ENCODE peak calls at places on chromosomes 12 and 14, in seven cellular contexts. X is EH; R is activated CD4-positive, alpha-beta T cell treated with anti-CD3 and anti-CD28 coated beads, Interleukin-2, amount 50 U/mL, for 1 hour; L is activated T-helper 1 cell treated with Interleukin-2 at 50 U/mL for 16 hours; Q is ELF-1; K is OCI-M1; O is amygdala. U is an unnamed sample.

GRCh38 chr14:94099006-94099405 is 11.5 kb upstream of the IFI27 start:
- DNase-seq in X (no peak), R (no peak), L (no peak), Q (no peak), K (no peak), O (no peak), U (no peak)

GRCh38 chr12:6788972-6789905 is at the start of gene CD4:
- DNase-seq in X (peak), R (peak), L (peak), Q (peak), K (peak), O (peak), U (no peak)

GRCh38 chr12:52984136-52984535 is 22.1 kb upstream of the EIF4B start:
- DNase-seq in X (peak), R (no peak), L (no peak), Q (no peak), K (peak), O (no peak), U (no peak)

GRCh38 chr12:12214635-12215131 is 52.2 kb downstream of the LRP6 start:
- DNase-seq in X (peak), R (no peak), L (no peak), Q (no peak), K (peak), O (no peak), U (no peak)

GRCh38 chr12:49092086-49092815 is 2.4 kb downstream of the DHH start:
- DNase-seq in X (peak), R (peak), L (peak), Q (peak), K (peak), O (peak), U (no peak)

GRCh38 chr12:98820005-98820404 is 174.9 kb downstream of the APAF1 start:
- DNase-seq in X (peak), R (no peak), L (no peak), Q (peak), K (no peak), O (no peak), U (no peak)

GRCh38 chr12:122411537-122411936 is 10.9 kb downstream of the CLIP1 start:
- DNase-seq in X (no peak), R (no peak), L (no peak), Q (no peak), K (no peak), O (no peak), U (no peak)

GRCh38 chr12:15001733-15002471 is 29.1 kb downstream of the PDE6H start:
- DNase-seq in X (peak), R (no peak), L (no peak), Q (peak), K (no peak), O (peak), U (no peak)

GRCh38 chr12:71085575-71085974 is 72.2 kb downstream of the TSPAN8 start:
- DNase-seq in X (no peak), R (no peak), L (no peak), Q (no peak), K (peak), O (no peak), U (no peak)

GRCh38 chr12:47082963-47083621 is 3.3 kb upstream of the AMIGO2 start:
- DNase-seq in X (peak), R (no peak), L (no peak), Q (no peak), K (peak), O (no peak), U (no peak)

GRCh38 chr12:67275380-67275913 is 6.3 kb downstream of the CAND1 start:
- DNase-seq in X (peak), R (no peak), L (no peak), Q (no peak), K (no peak), O (no peak), U (no peak)

GRCh38 chr12:108610856-108611605 is 13.1 kb upstream of the TMEM119 start:
- DNase-seq in X (no peak), R (no peak), L (no peak), Q (no peak), K (no peak), O (no peak), U (no peak)

GRCh38 chr12:123860369-123860768 is 98.3 kb downstream of the DNAH10 start:
- DNase-seq in X (no peak), R (no peak), L (no peak), Q (no peak), K (peak), O (no peak), U (no peak)

GRCh38 chr12:116539361-116539771 is 19.8 kb upstream of the MAP1LC3B2 start:
- DNase-seq in X (peak), R (no peak), L (no peak), Q (peak), K (no peak), O (no peak), U (no peak)

GRCh38 chr12:120649442-120650248 is 9.2 kb downstream of the CABP1 start:
- DNase-seq in X (peak), R (no peak), L (no peak), Q (peak), K (no peak), O (peak), U (no peak)

GRCh38 chr14:53872551-53873188 is 84.0 kb downstream of the BMP4 start:
- DNase-seq in X (no peak), R (no peak), L (no peak), Q (no peak), K (no peak), O (no peak), U (no peak)

GRCh38 chr14:73965206-73965605 is 15.1 kb downstream of the COQ6 start:
- DNase-seq in X (no peak), R (no peak), L (no peak), Q (no peak), K (no peak), O (no peak), U (no peak)

GRCh38 chr12:95131589-95132335 is 58.3 kb upstream of the NR2C1 start:
- DNase-seq in X (peak), R (no peak), L (no peak), Q (no peak), K (no peak), O (no peak), U (no peak)

GRCh38 chr14:104751539-104752337 is 1.2 kb upstream of the SIVA1 start:
- DNase-seq in X (no peak), R (no peak), L (no peak), Q (no peak), K (peak), O (no peak), U (no peak)

GRCh38 chr12:101876861-101877815 is at the start of gene DRAM1:
- DNase-seq in X (peak), R (peak), L (peak), Q (peak), K (peak), O (peak), U (no peak)

GRCh38 chr14:40098468-40098867 is 666.2 kb upstream of the FBXO33 start:
- DNase-seq in X (no peak), R (no peak), L (no peak), Q (no peak), K (no peak), O (no peak), U (no peak)

GRCh38 chr14:38867561-38868150 is 235.4 kb downstream of the SEC23A start:
- DNase-seq in X (peak), R (peak), L (peak), Q (peak), K (peak), O (peak), U (peak)

GRCh38 chr14:66634876-66635275 is 126.9 kb downstream of the GPHN start:
- DNase-seq in X (peak), R (no peak), L (no peak), Q (no peak), K (no peak), O (no peak), U (no peak)

GRCh38 chr14:87067597-87067996 is 925.4 kb downstream of the GALC start:
- DNase-seq in X (no peak), R (no peak), L (no peak), Q (no peak), K (no peak), O (no peak), U (no peak)

GRCh38 chr14:21227150-21227549 is 42.1 kb downstream of the HNRNPC start:
- DNase-seq in X (no peak), R (no peak), L (no peak), Q (no peak), K (no peak), O (no peak), U (no peak)

GRCh38 chr12:58731096-58731495 is 189.2 kb downstream of the LRIG3 start:
- DNase-seq in X (peak), R (no peak), L (no peak), Q (no peak), K (no peak), O (no peak), U (no peak)

GRCh38 chr12:6852651-6853354 is 853 bp downstream of the USP5 start:
- DNase-seq in X (peak), R (peak), L (peak), Q (peak), K (peak), O (peak), U (no peak)

GRCh38 chr12:89280833-89281533 is 71.3 kb downstream of the DUSP6 start:
- DNase-seq in X (peak), R (no peak), L (no peak), Q (peak), K (no peak), O (no peak), U (peak)

GRCh38 chr12:85279449-85280137 is 427 bp upstream of the ALX1 start:
- DNase-seq in X (no peak), R (no peak), L (no peak), Q (peak), K (no peak), O (no peak), U (no peak)